ENCODE peak calls at places on chromosomes 6 and 20, in ten cellular contexts. A is GM12865; I is CD4-positive, CD25-positive, alpha-beta regulatory T cell; Q is AG10803; Z is CD8-positive, alpha-beta memory T cell; F is effector memory CD4-positive, alpha-beta T cell; L is fibroblast of pulmonary artery; X is foreskin fibroblast; J is ascending aorta; V is brain microvascular endothelial cell. E is an unnamed sample.

GRCh38 chr6:9520417-9521151 is 894.3 kb downstream of the TFAP2A start:
- DNase-seq in F (no peak), Z (no peak), X (peak), I (no peak), Q (peak), A (peak), V (peak), L (peak), J (no peak), E (peak)

GRCh38 chr20:40218296-40218955 is 470.6 kb downstream of the MAFB start:
- DNase-seq in Z (no peak), X (no peak), F (no peak), Q (no peak), I (no peak), A (no peak), L (no peak), J (no peak), V (no peak), E (no peak)

GRCh38 chr6:137323860-137324259 is 104.7 kb upstream of the IFNGR1 start:
- DNase-seq in A (peak), V (no peak), I (no peak), L (no peak), Q (no peak), Z (no peak), X (no peak), F (no peak), J (no peak), E (no peak)

GRCh38 chr6:54980511-54981275 is 134.1 kb downstream of the FAM83B start:
- DNase-seq in Z (no peak), I (no peak), A (no peak), X (peak), J (no peak), F (no peak), Q (peak), L (no peak), V (no peak), E (no peak)

GRCh38 chr6:329888-330691 is 37.8 kb downstream of the DUSP22 start:
- DNase-seq in X (peak), I (no peak), J (no peak), Q (peak), Z (no peak), L (no peak), F (no peak), V (no peak), A (peak), E (peak)

GRCh38 chr6:170497845-170498281 is 55.2 kb downstream of the PSMB1 start:
- DNase-seq in L (no peak), I (no peak), V (peak), J (no peak), Z (no peak), X (no peak), Q (no peak), A (no peak), F (no peak), E (no peak)

GRCh38 chr6:89503641-89504040 is 70.7 kb downstream of the ANKRD6 start:
- DNase-seq in Z (no peak), X (no peak), F (no peak), I (no peak), J (no peak), L (no peak), V (no peak), A (no peak), Q (no peak), E (no peak)

GRCh38 chr6:155091756-155092155 is 96.6 kb downstream of the TIAM2 start:
- DNase-seq in J (no peak), Q (no peak), A (no peak), Z (no peak), I (no peak), L (no peak), V (no peak), X (no peak), F (no peak), E (no peak)

GRCh38 chr6:155418017-155418749 is 37.5 kb downstream of the NOX3 start:
- DNase-seq in I (peak), V (peak), X (peak), Z (peak), Q (peak), L (peak), A (peak), F (peak), J (peak), E (peak)

GRCh38 chr20:35735828-35736470 is 6.1 kb downstream of the RBM39 start:
- DNase-seq in L (no peak), Z (no peak), A (no peak), F (no peak), X (peak), I (no peak), Q (peak), V (no peak), J (no peak), E (no peak)

GRCh38 chr20:35739294-35740163 is 2.5 kb downstream of the RBM39 start:
- DNase-seq in F (no peak), A (peak), V (no peak), I (no peak), Q (peak), X (peak), Z (no peak), L (peak), J (no peak), E (no peak)

GRCh38 chr20:35737865-35738333 is 4.2 kb downstream of the RBM39 start:
- DNase-seq in I (no peak), F (no peak), V (no peak), L (no peak), Z (no peak), X (no peak), A (no peak), J (no peak), Q (no peak), E (no peak)

GRCh38 chr20:35741892-35742740 is at the start of gene RBM39:
- DNase-seq in J (peak), V (peak), Q (peak), I (peak), X (peak), L (peak), A (peak), F (peak), Z (peak), E (peak)

DNA sequence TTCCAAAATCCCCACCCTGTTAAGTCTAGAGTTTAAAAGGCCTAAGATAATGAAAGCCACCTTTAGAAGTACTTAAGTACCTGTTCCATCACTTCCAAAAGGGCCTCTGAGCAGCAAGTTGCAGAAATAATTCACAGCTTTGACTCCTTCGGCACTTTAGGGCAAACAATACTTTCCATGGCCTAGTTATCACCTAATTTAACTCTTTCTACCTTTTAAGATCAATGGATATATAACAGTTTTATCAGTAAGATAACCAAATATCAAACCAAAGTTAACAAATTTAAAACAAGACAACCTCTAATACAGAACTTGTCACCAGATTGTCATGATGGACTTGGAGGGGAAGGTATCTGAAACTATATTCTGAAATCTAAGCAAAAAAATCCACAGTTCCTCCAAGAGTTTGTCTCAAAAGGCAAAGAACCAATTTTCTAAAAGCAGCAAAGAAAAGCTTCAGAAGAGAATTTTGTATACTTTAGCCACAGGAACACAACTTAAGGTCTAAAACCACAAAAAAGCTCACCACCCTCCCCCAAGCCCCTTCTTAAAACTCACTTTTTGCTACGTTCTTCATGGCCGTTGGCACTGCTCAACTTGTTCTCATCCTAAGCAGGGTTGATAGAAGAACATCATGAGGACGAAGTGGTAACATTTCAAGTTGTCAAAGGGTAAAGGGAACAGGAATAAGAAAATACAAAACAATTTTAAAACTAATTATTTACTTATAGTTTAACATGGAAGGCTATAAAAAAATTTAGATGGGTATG is 3.5 kb downstream of the RBM39 start:
- DNase-seq in A (no peak), F (no peak), I (no peak), J (no peak), X (no peak), L (no peak), Q (no peak), V (no peak), Z (no peak), E (no peak)
- H3K4me3 ChIP-seq in A (no peak), F (peak), I (peak), J (peak), X (no peak), L (peak), Q (no peak), V (no peak), Z (peak), E (no peak)

DNA sequence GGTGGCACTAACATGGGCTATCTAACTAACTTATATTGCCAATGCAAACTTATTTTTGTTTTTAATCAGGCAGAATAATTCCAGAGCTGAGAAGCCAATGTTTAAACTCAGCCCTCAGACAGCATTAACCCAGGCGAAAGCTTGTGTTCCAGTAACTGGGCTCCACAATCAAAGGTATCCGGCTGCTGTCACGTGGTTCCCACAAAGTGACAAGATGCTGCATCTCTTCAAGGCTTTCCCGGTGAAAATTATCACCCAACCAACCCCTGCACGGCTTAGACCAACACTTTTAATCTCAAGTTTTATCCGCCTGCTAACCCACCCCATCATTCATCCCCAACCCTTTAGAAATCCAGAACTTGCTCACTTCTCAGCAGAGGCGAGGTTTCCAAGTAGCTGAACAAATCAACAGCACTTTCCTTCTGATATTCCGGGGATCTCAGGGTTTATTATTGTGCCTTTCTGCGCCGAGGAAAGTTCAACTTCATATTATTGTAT is 874 bp downstream of the MTCL3 start:
- DNase-seq in V (no peak), F (no peak), J (no peak), X (no peak), Q (no peak), L (no peak), A (no peak), Z (no peak), I (no peak), E (no peak)
- H3K4me3 ChIP-seq in V (peak), F (no peak), J (no peak), X (peak), Q (peak), L (peak), A (no peak), Z (no peak), I (no peak), E (peak)

GRCh38 chr6:13846841-13847240 is 32.5 kb upstream of the MCUR1 start:
- DNase-seq in J (no peak), V (no peak), L (no peak), A (no peak), F (no peak), Z (no peak), Q (no peak), I (no peak), X (no peak), E (no peak)
- H3K4me3 ChIP-seq in J (no peak), V (no peak), L (no peak), A (no peak), F (no peak), Z (no peak), Q (no peak), I (no peak), X (no peak), E (no peak)

DNA sequence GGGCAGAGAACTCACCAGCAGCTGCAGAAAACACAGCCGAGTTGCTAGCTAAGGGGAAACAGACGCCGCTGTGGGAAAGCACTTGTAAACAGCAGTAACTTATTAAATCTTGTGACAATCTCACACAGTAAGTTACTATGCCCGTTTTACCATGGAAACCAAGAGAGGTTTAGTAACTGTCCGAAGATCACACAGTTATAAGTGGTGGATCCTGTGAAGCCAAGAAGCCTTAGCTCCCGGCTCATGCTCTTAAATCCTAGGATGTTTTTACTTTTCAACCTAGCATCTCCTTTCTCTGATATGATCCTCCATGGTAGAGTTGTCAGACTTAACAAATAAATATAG is 1.5 kb upstream of the SULF2 start:
- DNase-seq in V (no peak), I (no peak), J (no peak), Z (no peak), Q (no peak), X (no peak), L (no peak), F (no peak), A (no peak), E (no peak)
- H3K4me3 ChIP-seq in V (no peak), I (no peak), J (peak), Z (no peak), Q (peak), X (peak), L (peak), F (peak), A (no peak), E (no peak)

DNA sequence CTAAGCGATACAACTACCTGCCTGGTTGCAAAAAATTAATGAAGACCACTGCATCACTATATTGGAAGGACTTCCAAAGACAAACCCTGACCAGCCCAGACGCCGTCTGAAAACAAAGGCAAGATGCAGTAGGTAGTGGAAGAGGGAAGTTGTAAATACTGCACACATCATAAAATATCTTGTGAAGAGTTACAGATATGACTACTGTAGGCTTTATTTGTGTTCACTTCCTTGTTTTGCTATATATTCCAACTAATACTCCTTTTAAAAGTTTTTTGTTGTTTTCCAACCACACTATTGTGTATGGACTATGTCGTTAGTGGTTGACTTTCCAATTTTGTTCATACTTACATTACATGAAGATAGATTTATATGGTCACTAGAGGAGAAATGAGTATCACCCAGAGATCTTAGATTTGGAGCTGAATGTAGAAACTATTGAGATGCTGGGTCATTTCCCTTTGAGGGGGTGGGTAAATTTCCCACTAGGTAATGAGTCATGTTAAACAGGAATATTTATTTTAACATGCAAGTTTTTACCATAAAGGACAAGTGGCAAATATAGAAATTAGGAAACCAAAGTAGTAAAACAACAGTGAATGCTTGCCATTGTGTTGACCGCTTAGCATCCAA is 16.6 kb upstream of the TXLNB start:
- DNase-seq in A (no peak), X (peak), J (no peak), L (peak), Z (no peak), Q (no peak), V (peak), F (no peak), I (no peak), E (peak)
- H3K4me3 ChIP-seq in A (no peak), X (no peak), J (no peak), L (no peak), Z (no peak), Q (no peak), V (no peak), F (no peak), I (no peak), E (no peak)

GRCh38 chr20:45253260-45253659 is 1.1 kb downstream of the SLPI start:
- DNase-seq in V (no peak), A (no peak), X (no peak), J (no peak), I (no peak), Z (no peak), Q (no peak), L (no peak), F (no peak), E (no peak)

GRCh38 chr20:45254867-45255266 is 503 bp upstream of the SLPI start:
- DNase-seq in L (peak), J (no peak), I (no peak), Z (no peak), Q (peak), X (peak), V (no peak), F (no peak), A (peak), E (peak)

GRCh38 chr20:45247860-45248259 is 6.5 kb downstream of the SLPI start:
- DNase-seq in Q (no peak), Z (no peak), A (no peak), L (no peak), J (no peak), X (no peak), V (no peak), F (no peak), I (no peak), E (no peak)

GRCh38 chr20:45248609-45249008 is 5.8 kb downstream of the SLPI start:
- DNase-seq in Q (no peak), V (no peak), Z (no peak), L (no peak), F (no peak), I (no peak), A (no peak), X (no peak), J (no peak), E (no peak)

DNA sequence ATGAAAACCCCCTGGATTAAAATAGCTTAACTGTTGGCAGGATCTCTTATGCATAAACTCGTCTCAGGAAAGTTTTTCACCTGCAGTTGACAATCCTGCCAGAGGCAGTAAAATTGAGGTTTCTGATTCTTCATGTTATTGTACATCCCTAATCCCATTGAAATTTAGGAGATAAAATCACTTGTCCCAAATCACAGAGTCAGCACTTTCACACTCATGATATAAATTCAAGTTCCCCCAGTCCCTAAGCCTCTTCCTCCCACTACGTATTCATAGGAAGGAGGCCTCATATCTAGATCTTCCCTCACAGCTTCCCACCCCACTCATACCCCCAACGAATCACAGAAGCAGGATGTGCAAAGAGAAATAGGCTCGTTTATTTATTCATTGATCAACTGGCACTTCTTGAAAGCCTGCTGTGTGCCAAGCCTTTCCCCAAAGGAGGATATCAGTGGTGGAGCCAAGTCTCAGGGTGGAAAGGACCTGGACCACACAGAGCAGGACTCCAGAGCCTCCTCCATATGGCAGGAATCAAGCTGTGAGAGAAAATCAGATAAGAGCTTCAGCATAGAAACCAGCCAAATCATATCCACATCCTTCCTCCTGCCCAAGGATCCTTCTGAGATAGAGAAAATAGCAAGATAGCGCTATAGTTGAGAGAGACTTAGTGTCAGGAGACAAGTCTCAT is 2.3 kb downstream of the SLPI start:
- DNase-seq in Q (no peak), F (no peak), L (no peak), V (no peak), X (no peak), I (no peak), A (no peak), J (no peak), Z (no peak), E (no peak)
- H3K4me3 ChIP-seq in Q (no peak), F (no peak), L (no peak), V (no peak), X (no peak), I (no peak), A (no peak), J (no peak), Z (no peak), E (no peak)

DNA sequence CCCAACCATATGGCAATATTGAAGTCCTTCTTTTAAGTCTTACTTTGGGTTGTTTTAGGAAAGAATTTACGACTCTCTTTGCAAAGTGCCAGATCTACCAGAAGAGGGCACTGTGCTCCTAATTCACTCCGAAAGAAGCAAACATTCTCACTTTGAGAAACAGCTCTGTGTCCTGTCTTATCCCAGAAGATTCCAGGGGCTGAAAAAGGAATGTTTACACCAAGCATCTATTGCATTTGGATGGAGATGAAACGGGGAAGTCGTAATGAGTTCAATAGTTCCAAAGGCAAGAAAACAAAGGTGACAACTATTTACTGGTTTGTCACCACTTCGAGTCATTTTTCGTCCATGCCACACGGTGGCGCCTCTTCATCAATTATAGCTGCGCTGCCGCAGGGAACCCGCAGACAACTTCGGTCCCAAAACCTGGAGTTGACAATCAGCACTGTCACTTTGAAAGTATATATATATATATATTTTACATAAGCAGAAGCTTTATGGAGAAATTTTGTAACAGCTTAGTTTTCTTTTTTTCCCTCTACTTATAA is 121.6 kb downstream of the MOXD1 start:
- DNase-seq in J (no peak), L (peak), A (peak), Q (peak), Z (peak), I (peak), X (peak), V (peak), F (peak), E (no peak)
- H3K4me3 ChIP-seq in J (peak), L (peak), A (peak), Q (peak), Z (peak), I (peak), X (peak), V (peak), F (peak), E (peak)